ENCODE peak calls at places on chromosomes 6 and 20, in six cellular contexts. One of them, this sample, is unnamed. For H3K4me1, the result is how much of the 10 kb centered on the place peaks cover.

GRCh38 chr20:49320460-49320859 is 42.6 kb upstream of the ZNFX1 start:
- DNase-seq in esophagus muscularis mucosa: no peak
- DNase-seq in right lobe of liver: no peak
- DNase-seq in spleen: no peak
- DNase-seq in aorta: no peak
- DNase-seq in cardiac muscle cell: peak
- DNase-seq in this sample: no peak

GRCh38 chr6:16391451-16391912 is 153.1 kb downstream of the GMPR start:
- DNase-seq in cardiac muscle cell: peak
- DNase-seq in spleen: no peak
- DNase-seq in right lobe of liver: peak
- DNase-seq in esophagus muscularis mucosa: no peak
- DNase-seq in aorta: no peak
- DNase-seq in this sample: no peak

GRCh38 chr6:14381225-14381887 is 263.8 kb downstream of the CD83 start:
- DNase-seq in aorta: no peak
- DNase-seq in esophagus muscularis mucosa: no peak
- DNase-seq in cardiac muscle cell: no peak
- DNase-seq in right lobe of liver: no peak
- DNase-seq in spleen: no peak
- DNase-seq in this sample: no peak

GRCh38 chr6:52731719-52732118 is 31.6 kb downstream of the GSTA2 start:
- DNase-seq in aorta: no peak
- DNase-seq in cardiac muscle cell: no peak
- DNase-seq in spleen: no peak
- DNase-seq in esophagus muscularis mucosa: no peak
- DNase-seq in right lobe of liver: no peak
- DNase-seq in this sample: no peak

GRCh38 chr6:115363379-115363778 is 697.3 kb downstream of the FRK start:
- DNase-seq in spleen: no peak
- DNase-seq in cardiac muscle cell: no peak
- DNase-seq in right lobe of liver: no peak
- DNase-seq in aorta: no peak
- DNase-seq in esophagus muscularis mucosa: no peak
- DNase-seq in this sample: no peak

GRCh38 chr6:145705561-145705960 is 29.8 kb downstream of the EPM2A start:
- DNase-seq in spleen: no peak
- DNase-seq in right lobe of liver: no peak
- DNase-seq in aorta: no peak
- DNase-seq in esophagus muscularis mucosa: no peak
- DNase-seq in cardiac muscle cell: peak
- DNase-seq in this sample: no peak

GRCh38 chr6:22194188-22194921 is 102.5 kb downstream of the PRL start:
- DNase-seq in cardiac muscle cell: peak
- DNase-seq in right lobe of liver: no peak
- DNase-seq in aorta: no peak
- DNase-seq in esophagus muscularis mucosa: no peak
- DNase-seq in spleen: no peak
- DNase-seq in this sample: no peak

GRCh38 chr6:156557269-156557885 is 219.8 kb upstream of the ARID1B start:
- DNase-seq in right lobe of liver: no peak
- DNase-seq in spleen: peak
- DNase-seq in cardiac muscle cell: peak
- DNase-seq in aorta: peak
- DNase-seq in esophagus muscularis mucosa: no peak
- DNase-seq in this sample: peak

GRCh38 chr20:2005831-2006426 is 12.1 kb upstream of the PDYN start:
- DNase-seq in esophagus muscularis mucosa: no peak
- DNase-seq in aorta: peak
- DNase-seq in right lobe of liver: peak
- DNase-seq in spleen: peak
- DNase-seq in cardiac muscle cell: peak
- DNase-seq in this sample: peak

GRCh38 chr20:49291200-49291599 is 13.3 kb upstream of the ZNFX1 start:
- DNase-seq in spleen: no peak
- DNase-seq in cardiac muscle cell: no peak
- DNase-seq in esophagus muscularis mucosa: no peak
- DNase-seq in aorta: no peak
- DNase-seq in right lobe of liver: no peak
- DNase-seq in this sample: no peak

GRCh38 chr6:137197684-137198645 is 21.2 kb downstream of the IFNGR1 start:
- DNase-seq in spleen: no peak
- DNase-seq in cardiac muscle cell: no peak
- DNase-seq in aorta: no peak
- DNase-seq in esophagus muscularis mucosa: no peak
- DNase-seq in right lobe of liver: no peak
- DNase-seq in this sample: no peak

GRCh38 chr6:137046871-137047412 is 2.2 kb upstream of the IL20RA start:
- DNase-seq in right lobe of liver: no peak
- DNase-seq in cardiac muscle cell: no peak
- DNase-seq in aorta: no peak
- DNase-seq in esophagus muscularis mucosa: no peak
- DNase-seq in spleen: no peak
- DNase-seq in this sample: no peak

GRCh38 chr6:134822920-134823430 is 126.9 kb downstream of the ALDH8A1 start:
- DNase-seq in right lobe of liver: peak
- DNase-seq in esophagus muscularis mucosa: no peak
- DNase-seq in aorta: no peak
- DNase-seq in spleen: no peak
- DNase-seq in cardiac muscle cell: peak
- DNase-seq in this sample: no peak

GRCh38 chr6:127532991-127533390 is 13.9 kb upstream of the MTCL3 start:
- DNase-seq in aorta: no peak
- DNase-seq in cardiac muscle cell: peak
- DNase-seq in right lobe of liver: no peak
- DNase-seq in spleen: no peak
- DNase-seq in esophagus muscularis mucosa: no peak
- DNase-seq in this sample: no peak

GRCh38 chr6:146864300-146864699 is 265.5 kb downstream of the ADGB start:
- DNase-seq in cardiac muscle cell: no peak
- DNase-seq in esophagus muscularis mucosa: no peak
- DNase-seq in right lobe of liver: no peak
- DNase-seq in spleen: no peak
- DNase-seq in aorta: no peak
- DNase-seq in this sample: no peak

GRCh38 chr6:12075067-12075563 is 63.0 kb downstream of the HIVEP1 start:
- DNase-seq in aorta: no peak
- DNase-seq in cardiac muscle cell: peak
- DNase-seq in esophagus muscularis mucosa: no peak
- DNase-seq in spleen: no peak
- DNase-seq in right lobe of liver: no peak
- DNase-seq in this sample: no peak

GRCh38 chr6:136181191-136181833 is 68.8 kb downstream of the MTFR2 start:
- DNase-seq in cardiac muscle cell: no peak
- DNase-seq in right lobe of liver: no peak
- DNase-seq in esophagus muscularis mucosa: no peak
- DNase-seq in aorta: no peak
- DNase-seq in spleen: no peak
- DNase-seq in this sample: no peak

GRCh38 chr20:5919634-5920544 is 30.4 kb downstream of the TRMT6 start:
- DNase-seq in aorta: no peak
- DNase-seq in esophagus muscularis mucosa: peak
- DNase-seq in spleen: no peak
- DNase-seq in cardiac muscle cell: peak
- DNase-seq in right lobe of liver: no peak
- DNase-seq in this sample: no peak

GRCh38 chr6:100246206-100246605 is 218.5 kb downstream of the SIM1 start:
- DNase-seq in esophagus muscularis mucosa: no peak
- DNase-seq in aorta: no peak
- DNase-seq in cardiac muscle cell: no peak
- DNase-seq in spleen: no peak
- DNase-seq in right lobe of liver: no peak
- DNase-seq in this sample: no peak

GRCh38 chr20:25065625-25066338 is 7.8 kb upstream of the ACSS1 start:
- DNase-seq in esophagus muscularis mucosa: no peak
- DNase-seq in spleen: peak
- DNase-seq in right lobe of liver: peak
- DNase-seq in cardiac muscle cell: peak
- DNase-seq in aorta: peak
- DNase-seq in this sample: no peak

GRCh38 chr6:118869350-118869749 is 24.6 kb upstream of the ASF1A start:
- DNase-seq in aorta: no peak
- DNase-seq in right lobe of liver: no peak
- DNase-seq in spleen: no peak
- DNase-seq in esophagus muscularis mucosa: no peak
- DNase-seq in cardiac muscle cell: peak
- DNase-seq in this sample: no peak

GRCh38 chr20:35145141-35145564 is 2.0 kb downstream of the EDEM2 start:
- DNase-seq in esophagus muscularis mucosa: no peak
- DNase-seq in aorta: no peak
- DNase-seq in cardiac muscle cell: peak
- DNase-seq in spleen: no peak
- DNase-seq in right lobe of liver: no peak
- DNase-seq in this sample: no peak

GRCh38 chr6:14454467-14454763 is 336.8 kb downstream of the CD83 start:
- DNase-seq in aorta: no peak
- DNase-seq in right lobe of liver: no peak
- DNase-seq in esophagus muscularis mucosa: no peak
- DNase-seq in cardiac muscle cell: no peak
- DNase-seq in spleen: no peak
- DNase-seq in this sample: no peak

GRCh38 chr6:35242906-35243305 is 16.6 kb upstream of the ZNF76 start:
- DNase-seq in spleen: peak
- DNase-seq in right lobe of liver: no peak
- DNase-seq in cardiac muscle cell: no peak
- DNase-seq in aorta: no peak
- DNase-seq in esophagus muscularis mucosa: no peak
- DNase-seq in this sample: no peak

GRCh38 chr20:43446361-43446879 is 11.3 kb upstream of the SRSF6 start:
- DNase-seq in cardiac muscle cell: no peak
- DNase-seq in aorta: no peak
- DNase-seq in esophagus muscularis mucosa: no peak
- DNase-seq in spleen: peak
- DNase-seq in right lobe of liver: no peak
- DNase-seq in this sample: no peak

GRCh38 chr20:36880741-36881250 is 4.9 kb downstream of the TLDC2 start:
- DNase-seq in cardiac muscle cell: no peak
- DNase-seq in spleen: peak
- DNase-seq in aorta: no peak
- DNase-seq in right lobe of liver: no peak
- DNase-seq in esophagus muscularis mucosa: no peak
- DNase-seq in this sample: no peak

GRCh38 chr6:24513602-24514001 is 18.8 kb downstream of the ALDH5A1 start:
- DNase-seq in spleen: no peak
- DNase-seq in esophagus muscularis mucosa: no peak
- DNase-seq in aorta: no peak
- DNase-seq in cardiac muscle cell: no peak
- DNase-seq in right lobe of liver: no peak
- DNase-seq in this sample: no peak

GRCh38 chr6:28446818-28447511 is 3.7 kb upstream of the ZSCAN23 start:
- DNase-seq in esophagus muscularis mucosa: no peak
- DNase-seq in aorta: no peak
- DNase-seq in cardiac muscle cell: peak
- DNase-seq in right lobe of liver: no peak
- DNase-seq in spleen: no peak
- DNase-seq in this sample: no peak

GRCh38 chr6:159655409-159655988 is 37.5 kb downstream of the SOD2 start:
- DNase-seq in right lobe of liver: no peak
- DNase-seq in cardiac muscle cell: no peak
- DNase-seq in aorta: no peak
- DNase-seq in spleen: no peak
- DNase-seq in esophagus muscularis mucosa: no peak
- DNase-seq in this sample: no peak

GRCh38 chr6:149122850-149123821 is 194.4 kb upstream of the TAB2 start:
- DNase-seq in esophagus muscularis mucosa: no peak
- DNase-seq in cardiac muscle cell: no peak
- DNase-seq in right lobe of liver: no peak
- DNase-seq in spleen: no peak
- DNase-seq in aorta: no peak
- DNase-seq in this sample: no peak

GRCh38 chr6:14265049-14266021 is 147.8 kb downstream of the CD83 start:
- DNase-seq in aorta: no peak
- DNase-seq in spleen: no peak
- DNase-seq in cardiac muscle cell: no peak
- DNase-seq in right lobe of liver: no peak
- DNase-seq in esophagus muscularis mucosa: peak
- DNase-seq in this sample: no peak

DNA sequence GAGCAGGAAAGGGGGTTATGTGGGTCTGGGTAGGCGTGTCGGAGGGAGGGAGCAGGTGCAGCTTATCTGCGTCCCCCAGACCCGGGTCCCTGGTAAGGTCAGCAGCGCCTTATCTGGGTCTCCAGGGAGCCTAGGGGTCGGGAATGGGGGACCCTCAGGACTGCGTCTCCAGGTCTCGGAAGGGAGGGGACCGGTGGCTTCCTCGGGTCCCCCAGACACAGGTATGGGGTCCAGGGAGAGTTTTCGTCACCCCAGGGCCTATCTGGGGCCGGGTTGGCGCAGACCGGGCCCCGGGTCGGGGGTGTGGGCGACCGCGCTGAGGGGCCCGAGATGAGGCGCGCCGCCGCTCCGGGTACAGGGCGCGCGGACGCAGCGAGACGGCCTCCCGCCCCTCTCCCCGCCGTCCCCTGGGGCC is 325 bp downstream of the PLAGL2 start:
- DNase-seq in esophagus muscularis mucosa: no peak
- DNase-seq in cardiac muscle cell: no peak
- DNase-seq in right lobe of liver: no peak
- DNase-seq in aorta: no peak
- DNase-seq in spleen: no peak
- DNase-seq in this sample: peak
- H3K4me1 ChIP-seq in esophagus muscularis mucosa: half or more
- H3K4me1 ChIP-seq in cardiac muscle cell: under half
- H3K4me1 ChIP-seq in right lobe of liver: half or more
- H3K4me1 ChIP-seq in aorta: under half
- H3K4me1 ChIP-seq in spleen: half or more
- H3K4me1 ChIP-seq in this sample: under half

GRCh38 chr20:62301111-62301668 is 1.6 kb upstream of the ADRM1 start:
- DNase-seq in esophagus muscularis mucosa: no peak
- DNase-seq in spleen: no peak
- DNase-seq in aorta: no peak
- DNase-seq in cardiac muscle cell: no peak
- DNase-seq in right lobe of liver: no peak
- DNase-seq in this sample: peak
- H3K27ac ChIP-seq in esophagus muscularis mucosa: peak
- H3K27ac ChIP-seq in spleen: no peak
- H3K27ac ChIP-seq in aorta: no peak
- H3K27ac ChIP-seq in cardiac muscle cell: no peak
- H3K27ac ChIP-seq in right lobe of liver: peak
- H3K27ac ChIP-seq in this sample: no peak

DNA sequence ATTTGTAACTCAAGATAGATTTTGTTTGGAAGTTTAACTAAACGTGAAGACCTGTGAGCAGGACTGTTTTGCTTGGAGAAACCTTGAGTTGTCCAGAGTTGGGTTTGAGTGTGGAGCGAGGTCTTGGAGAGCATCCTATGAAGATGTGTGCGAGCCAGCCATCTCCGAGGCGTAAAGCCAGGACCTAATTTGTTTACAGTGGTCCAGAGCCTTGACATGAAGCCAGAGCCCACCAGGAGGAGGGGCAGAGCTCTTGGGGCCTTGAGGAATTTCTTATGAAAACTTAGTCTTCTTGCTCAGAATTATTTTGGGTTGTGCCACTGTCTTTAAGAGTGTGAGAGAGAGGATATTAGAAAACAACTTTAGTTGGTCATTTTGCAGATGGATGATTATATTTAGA is 6.3 kb downstream of the CHMP4B start:
- DNase-seq in cardiac muscle cell: no peak
- DNase-seq in right lobe of liver: no peak
- DNase-seq in spleen: no peak
- DNase-seq in aorta: no peak
- DNase-seq in esophagus muscularis mucosa: no peak
- DNase-seq in this sample: no peak
- H3K4me1 ChIP-seq in cardiac muscle cell: under half
- H3K4me1 ChIP-seq in right lobe of liver: under half
- H3K4me1 ChIP-seq in spleen: half or more
- H3K4me1 ChIP-seq in aorta: under half
- H3K4me1 ChIP-seq in esophagus muscularis mucosa: half or more
- H3K4me1 ChIP-seq in this sample: under half

GRCh38 chr6:6766230-6766905 is 177.8 kb downstream of the LY86 start:
- DNase-seq in aorta: no peak
- DNase-seq in right lobe of liver: no peak
- DNase-seq in spleen: no peak
- DNase-seq in cardiac muscle cell: no peak
- DNase-seq in esophagus muscularis mucosa: no peak
- DNase-seq in this sample: peak
- H3K27ac ChIP-seq in aorta: no peak
- H3K27ac ChIP-seq in right lobe of liver: peak
- H3K27ac ChIP-seq in spleen: no peak
- H3K27ac ChIP-seq in cardiac muscle cell: no peak
- H3K27ac ChIP-seq in esophagus muscularis mucosa: no peak
- H3K27ac ChIP-seq in this sample: no peak

This sample was measured in pancreas.